ENCODE peak calls at places on chromosomes 4 and X, in nine cellular contexts. S is NCI-H510A treated with DMSO at 0.1 percent for 48 hours, Q is neural crest cell, C is iPS DF 6.9, K is Right ventricle myocardium superior, M is head of caudate nucleus, R is GM20000, E is substantia nigra, B is D341Med. A is an unnamed sample.

GRCh38 chrX:41779058-41779564 is 55.1 kb downstream of the GPR82 start:
- DNase-seq in S (peak; percentile 6), Q (no peak), C (no peak), K (no peak), M (no peak), R (no peak), E (no peak), B (no peak), A (no peak)

GRCh38 chr4:108141213-108142045 is 27.3 kb downstream of the LEF1 start:
- DNase-seq in S (no peak), Q (peak; percentile 30), C (no peak), K (no peak), M (no peak), R (peak; percentile 28), E (no peak), B (no peak), A (no peak)

GRCh38 chr4:103482471-103482870 is 237.3 kb downstream of the TACR3 start:
- DNase-seq in S (no peak), Q (no peak), C (no peak), K (no peak), M (no peak), R (no peak), E (no peak), B (no peak), A (no peak)

GRCh38 chrX:20995829-20996228 is 378.4 kb upstream of the CNKSR2 start:
- DNase-seq in S (no peak), Q (no peak), C (no peak), K (no peak), M (no peak), R (no peak), E (no peak), B (no peak), A (no peak)

GRCh38 chr4:83771113-83771705 is 235.3 kb downstream of the GPAT3 start:
- DNase-seq in S (peak; percentile 27), Q (peak; percentile 31), C (peak; percentile 31), K (peak; percentile 45), M (peak; percentile 35), R (peak; percentile 23), E (no peak), B (peak; percentile 83), A (no peak)

GRCh38 chr4:1400191-1400805 is 5.9 kb downstream of the NKX1-1 start:
- DNase-seq in S (no peak), Q (no peak), C (no peak), K (peak; percentile 36), M (no peak), R (peak; percentile 21), E (no peak), B (no peak), A (no peak)

GRCh38 chr4:85556293-85556692 is 81.3 kb downstream of the ARHGAP24 start:
- DNase-seq in S (no peak), Q (no peak), C (no peak), K (no peak), M (no peak), R (peak; percentile 22), E (no peak), B (no peak), A (no peak)

GRCh38 chrX:69232945-69233344 is 67.7 kb upstream of the PJA1 start:
- DNase-seq in S (no peak), Q (no peak), C (no peak), K (no peak), M (no peak), R (no peak), E (no peak), B (peak; percentile 56), A (no peak)

GRCh38 chr4:117641519-117641918 is 392.8 kb upstream of the NDST3 start:
- DNase-seq in S (no peak), Q (no peak), C (no peak), K (no peak), M (no peak), R (no peak), E (no peak), B (no peak), A (no peak)

GRCh38 chrX:119654112-119654531 is 38.8 kb downstream of the SEPTIN6 start:
- DNase-seq in S (no peak), Q (peak; percentile 1), C (no peak), K (peak; percentile 57), M (peak; percentile 8), R (no peak), E (no peak), B (no peak), A (no peak)

GRCh38 chr4:151657896-151658295 is 102.9 kb downstream of the GATB start:
- DNase-seq in S (no peak), Q (no peak), C (no peak), K (no peak), M (no peak), R (no peak), E (no peak), B (no peak), A (no peak)

GRCh38 chr4:38132140-38132673 is 172.0 kb downstream of the PTTG2 start:
- DNase-seq in S (no peak), Q (no peak), C (no peak), K (no peak), M (no peak), R (peak; percentile 82), E (no peak), B (no peak), A (no peak)

GRCh38 chrX:107709266-107709795 is 66.3 kb downstream of the TSC22D3 start:
- DNase-seq in S (no peak), Q (no peak), C (no peak), K (no peak), M (no peak), R (no peak), E (no peak), B (no peak), A (no peak)

GRCh38 chr4:173318648-173319211 is 15.4 kb downstream of the HMGB2 start:
- DNase-seq in S (peak; percentile 38), Q (no peak), C (no peak), K (no peak), M (no peak), R (no peak), E (no peak), B (no peak), A (no peak)

GRCh38 chr4:15776871-15777648 is 1.1 kb upstream of the CD38 start:
- DNase-seq in S (no peak), Q (no peak), C (no peak), K (no peak), M (no peak), R (no peak), E (no peak), B (no peak), A (no peak)

GRCh38 chrX:10660171-10660570 is 39.8 kb upstream of the MID1 start:
- DNase-seq in S (no peak), Q (peak; percentile 19), C (peak; percentile 16), K (no peak), M (no peak), R (no peak), E (no peak), B (no peak), A (no peak)

GRCh38 chr4:139938414-139938813 is 215.6 kb downstream of the MAML3 start:
- DNase-seq in S (no peak), Q (no peak), C (no peak), K (no peak), M (no peak), R (no peak), E (no peak), B (no peak), A (no peak)

GRCh38 chrX:136237074-136237473 is 14.1 kb downstream of the MAP7D3 start:
- DNase-seq in S (no peak), Q (no peak), C (no peak), K (no peak), M (no peak), R (no peak), E (no peak), B (no peak), A (no peak)